ENCODE peak calls at places on chromosomes 5 and 9, in five cellular contexts. One of them, this sample, is unnamed.

GRCh38 chr9:115264333-115264732 is 146.4 kb upstream of the TNC start:
- DNase-seq in psoas muscle: no peak
- DNase-seq in AG09309: no peak
- DNase-seq in endodermal cell: no peak
- DNase-seq in retinal pigment epithelial cell: peak
- DNase-seq in this sample: no peak

GRCh38 chr5:55620009-55620770 is 85.4 kb upstream of the PLPP1 start:
- DNase-seq in psoas muscle: no peak
- DNase-seq in retinal pigment epithelial cell: no peak
- DNase-seq in AG09309: no peak
- DNase-seq in endodermal cell: no peak
- DNase-seq in this sample: no peak

GRCh38 chr5:143413964-143414669 is 10.6 kb upstream of the NR3C1 start:
- DNase-seq in retinal pigment epithelial cell: no peak
- DNase-seq in endodermal cell: no peak
- DNase-seq in psoas muscle: peak
- DNase-seq in AG09309: no peak
- DNase-seq in this sample: no peak

GRCh38 chr5:53032188-53032587 is 43.0 kb downstream of the ITGA2 start:
- DNase-seq in AG09309: no peak
- DNase-seq in retinal pigment epithelial cell: no peak
- DNase-seq in psoas muscle: no peak
- DNase-seq in endodermal cell: no peak
- DNase-seq in this sample: no peak

GRCh38 chr9:101705135-101705661 is 33.2 kb downstream of the GRIN3A start:
- DNase-seq in endodermal cell: peak
- DNase-seq in AG09309: no peak
- DNase-seq in psoas muscle: peak
- DNase-seq in retinal pigment epithelial cell: peak
- DNase-seq in this sample: no peak

GRCh38 chr5:124649548-124650501 is 96.6 kb downstream of the ZNF608 start:
- DNase-seq in retinal pigment epithelial cell: peak
- DNase-seq in endodermal cell: no peak
- DNase-seq in psoas muscle: peak
- DNase-seq in AG09309: peak
- DNase-seq in this sample: peak

GRCh38 chr9:127139071-127139731 is 16.8 kb upstream of the ANGPTL2 start:
- DNase-seq in AG09309: no peak
- DNase-seq in psoas muscle: no peak
- DNase-seq in endodermal cell: peak
- DNase-seq in retinal pigment epithelial cell: no peak
- DNase-seq in this sample: no peak

GRCh38 chr5:9025942-9026341 is 519.9 kb downstream of the SEMA5A start:
- DNase-seq in psoas muscle: no peak
- DNase-seq in AG09309: no peak
- DNase-seq in endodermal cell: no peak
- DNase-seq in retinal pigment epithelial cell: no peak
- DNase-seq in this sample: no peak

GRCh38 chr9:34573599-34574325 is 15.8 kb downstream of the CNTFR start:
- DNase-seq in endodermal cell: no peak
- DNase-seq in psoas muscle: no peak
- DNase-seq in AG09309: no peak
- DNase-seq in retinal pigment epithelial cell: no peak
- DNase-seq in this sample: no peak

GRCh38 chr9:134936762-134937555 is 19.2 kb upstream of the FCN1 start:
- DNase-seq in endodermal cell: no peak
- DNase-seq in psoas muscle: no peak
- DNase-seq in AG09309: no peak
- DNase-seq in retinal pigment epithelial cell: no peak
- DNase-seq in this sample: no peak

GRCh38 chr9:21267141-21267540 is 27.3 kb upstream of the IFNA14 start:
- DNase-seq in psoas muscle: no peak
- DNase-seq in endodermal cell: no peak
- DNase-seq in retinal pigment epithelial cell: no peak
- DNase-seq in AG09309: no peak
- DNase-seq in this sample: no peak

GRCh38 chr5:14706615-14707021 is 42.1 kb downstream of the OTULIN start:
- DNase-seq in retinal pigment epithelial cell: no peak
- DNase-seq in AG09309: peak
- DNase-seq in psoas muscle: no peak
- DNase-seq in endodermal cell: no peak
- DNase-seq in this sample: no peak

GRCh38 chr9:113219972-113220371 is 1.1 kb downstream of the FKBP15 start:
- DNase-seq in endodermal cell: no peak
- DNase-seq in retinal pigment epithelial cell: no peak
- DNase-seq in psoas muscle: no peak
- DNase-seq in AG09309: peak
- DNase-seq in this sample: no peak

GRCh38 chr5:170504598-170505266 is 912 bp downstream of the KCNIP1 start:
- DNase-seq in endodermal cell: peak
- DNase-seq in psoas muscle: no peak
- DNase-seq in AG09309: no peak
- DNase-seq in retinal pigment epithelial cell: no peak
- DNase-seq in this sample: no peak
- H3K4me3 ChIP-seq in endodermal cell: no peak
- H3K4me3 ChIP-seq in psoas muscle: no peak
- H3K4me3 ChIP-seq in AG09309: no peak
- H3K4me3 ChIP-seq in retinal pigment epithelial cell: no peak
- H3K4me3 ChIP-seq in this sample: peak

GRCh38 chr5:171633776-171634470 is 151.7 kb upstream of the SMIM23 start:
- DNase-seq in endodermal cell: no peak
- DNase-seq in psoas muscle: no peak
- DNase-seq in AG09309: no peak
- DNase-seq in retinal pigment epithelial cell: no peak
- DNase-seq in this sample: no peak
- H3K4me3 ChIP-seq in endodermal cell: no peak
- H3K4me3 ChIP-seq in psoas muscle: no peak
- H3K4me3 ChIP-seq in AG09309: no peak
- H3K4me3 ChIP-seq in retinal pigment epithelial cell: no peak
- H3K4me3 ChIP-seq in this sample: no peak

DNA sequence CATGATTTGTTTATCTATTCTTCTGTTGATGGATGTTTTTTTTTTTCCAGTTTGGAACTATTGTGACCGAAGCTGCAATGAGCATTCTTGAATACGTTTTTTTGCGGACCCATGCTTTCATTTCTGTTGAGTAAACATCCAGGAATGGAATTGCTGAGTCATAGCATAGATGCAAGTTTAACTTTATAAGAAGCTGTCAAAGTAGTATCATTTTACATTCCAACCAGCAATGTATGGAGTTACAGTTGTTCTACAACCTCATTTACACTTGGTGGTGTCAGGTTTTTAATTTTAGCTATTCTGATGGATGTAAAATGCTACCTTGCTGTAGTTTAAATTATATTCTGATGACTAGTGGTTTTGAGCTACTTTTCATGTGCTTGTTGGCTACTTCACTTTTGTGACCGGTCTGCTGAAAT is 49.0 kb downstream of the NPR3 start:
- DNase-seq in AG09309: peak
- DNase-seq in endodermal cell: no peak
- DNase-seq in retinal pigment epithelial cell: peak
- DNase-seq in psoas muscle: no peak
- DNase-seq in this sample: peak
- H3K4me3 ChIP-seq in AG09309: no peak
- H3K4me3 ChIP-seq in endodermal cell: no peak
- H3K4me3 ChIP-seq in retinal pigment epithelial cell: no peak
- H3K4me3 ChIP-seq in psoas muscle: peak
- H3K4me3 ChIP-seq in this sample: no peak

GRCh38 chr9:35688558-35689350 is 971 bp downstream of the TPM2 start:
- DNase-seq in retinal pigment epithelial cell: peak
- DNase-seq in psoas muscle: no peak
- DNase-seq in endodermal cell: no peak
- DNase-seq in AG09309: no peak
- DNase-seq in this sample: peak

GRCh38 chr9:35687972-35688557 is 1.7 kb downstream of the TPM2 start:
- DNase-seq in AG09309: no peak
- DNase-seq in retinal pigment epithelial cell: no peak
- DNase-seq in psoas muscle: peak
- DNase-seq in endodermal cell: no peak
- DNase-seq in this sample: no peak

GRCh38 chr9:35690447-35691324 is 961 bp upstream of the TPM2 start:
- DNase-seq in AG09309: no peak
- DNase-seq in retinal pigment epithelial cell: no peak
- DNase-seq in endodermal cell: peak
- DNase-seq in psoas muscle: peak
- DNase-seq in this sample: no peak

GRCh38 chr9:35689601-35690446 is at the start of gene TPM2:
- DNase-seq in AG09309: no peak
- DNase-seq in endodermal cell: peak
- DNase-seq in retinal pigment epithelial cell: no peak
- DNase-seq in psoas muscle: peak
- DNase-seq in this sample: no peak

DNA sequence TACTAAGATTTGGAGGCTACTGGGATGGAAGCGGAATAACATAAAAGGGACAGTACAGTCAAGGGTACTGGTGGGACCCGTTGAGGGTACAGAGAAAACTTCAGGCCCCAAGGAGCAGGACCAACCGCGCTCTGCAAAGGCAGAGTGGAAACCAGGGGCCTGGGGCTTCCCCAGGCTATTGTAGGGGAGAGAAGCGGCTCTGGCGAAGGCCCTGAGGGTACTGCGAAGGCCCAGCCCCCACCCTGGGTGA is 449 bp downstream of the TPM2 start:
- DNase-seq in endodermal cell: no peak
- DNase-seq in AG09309: no peak
- DNase-seq in psoas muscle: no peak
- DNase-seq in retinal pigment epithelial cell: no peak
- DNase-seq in this sample: no peak
- H3K4me3 ChIP-seq in endodermal cell: peak
- H3K4me3 ChIP-seq in AG09309: peak
- H3K4me3 ChIP-seq in psoas muscle: peak
- H3K4me3 ChIP-seq in retinal pigment epithelial cell: peak
- H3K4me3 ChIP-seq in this sample: peak

GRCh38 chr5:6359941-6360683 is 18.2 kb downstream of the MED10 start:
- DNase-seq in retinal pigment epithelial cell: no peak
- DNase-seq in endodermal cell: peak
- DNase-seq in psoas muscle: no peak
- DNase-seq in AG09309: no peak
- DNase-seq in this sample: no peak
- H3K4me3 ChIP-seq in retinal pigment epithelial cell: no peak
- H3K4me3 ChIP-seq in endodermal cell: no peak
- H3K4me3 ChIP-seq in psoas muscle: no peak
- H3K4me3 ChIP-seq in AG09309: no peak
- H3K4me3 ChIP-seq in this sample: no peak

DNA sequence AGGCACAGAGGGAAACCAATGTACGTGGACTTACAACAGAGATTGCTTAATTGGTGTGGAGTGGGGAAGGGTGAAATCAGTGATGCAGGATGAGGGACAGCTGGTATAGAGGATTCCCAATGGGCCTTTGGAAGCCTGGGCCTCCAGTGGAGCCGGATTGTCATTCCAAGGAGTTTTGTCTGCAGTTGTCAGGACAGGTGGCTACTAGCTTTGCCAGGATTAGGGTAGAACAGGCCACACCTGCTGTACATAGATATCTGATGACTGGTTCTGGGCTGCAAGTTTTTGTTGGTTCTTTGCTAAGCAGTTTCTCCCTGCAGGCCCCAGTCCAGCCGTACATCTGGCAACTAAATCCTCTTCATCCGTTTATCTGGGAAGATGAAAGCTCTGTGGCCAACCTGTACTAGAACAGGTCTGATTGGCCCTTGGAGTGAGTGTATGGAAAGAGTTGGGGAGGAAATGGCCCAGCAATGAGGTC is 4.3 kb downstream of the SKP2 start:
- DNase-seq in endodermal cell: peak
- DNase-seq in AG09309: no peak
- DNase-seq in retinal pigment epithelial cell: peak
- DNase-seq in psoas muscle: peak
- DNase-seq in this sample: no peak
- H3K4me3 ChIP-seq in endodermal cell: peak
- H3K4me3 ChIP-seq in AG09309: no peak
- H3K4me3 ChIP-seq in retinal pigment epithelial cell: no peak
- H3K4me3 ChIP-seq in psoas muscle: no peak
- H3K4me3 ChIP-seq in this sample: no peak

GRCh38 chr5:116528519-116529234 is 45.9 kb downstream of the SEMA6A start:
- DNase-seq in retinal pigment epithelial cell: no peak
- DNase-seq in psoas muscle: no peak
- DNase-seq in endodermal cell: peak
- DNase-seq in AG09309: no peak
- DNase-seq in this sample: no peak
- H3K4me3 ChIP-seq in retinal pigment epithelial cell: no peak
- H3K4me3 ChIP-seq in psoas muscle: no peak
- H3K4me3 ChIP-seq in endodermal cell: no peak
- H3K4me3 ChIP-seq in AG09309: no peak
- H3K4me3 ChIP-seq in this sample: no peak